ENCODE peak calls at places on chromosomes 2 and 18, in ten cellular contexts. One of them, this sample, is unnamed.

GRCh38 chr18:58263055-58263732 is 219.2 kb downstream of the NEDD4L start:
- DNase-seq in adipocyte: no peak
- DNase-seq in WTC11: no peak
- DNase-seq in naive B cell: no peak
- DNase-seq in amniotic stem cell: no peak
- DNase-seq in kidney epithelial cell: no peak
- DNase-seq in cerebellar nuclear complex: no peak
- DNase-seq in A549: peak; percentile 37
- DNase-seq in nephron progenitor cell: no peak
- DNase-seq in effector memory CD8-positive, alpha-beta T cell: no peak
- DNase-seq in this sample: no peak

GRCh38 chr2:216172493-216172892 is 63.3 kb downstream of the XRCC5 start:
- DNase-seq in cerebellar nuclear complex: no peak
- DNase-seq in adipocyte: no peak
- DNase-seq in effector memory CD8-positive, alpha-beta T cell: no peak
- DNase-seq in A549: no peak
- DNase-seq in WTC11: no peak
- DNase-seq in naive B cell: no peak
- DNase-seq in kidney epithelial cell: no peak
- DNase-seq in nephron progenitor cell: no peak
- DNase-seq in amniotic stem cell: no peak
- DNase-seq in this sample: no peak

GRCh38 chr2:239339726-239340654 is 60.8 kb downstream of the HDAC4 start:
- DNase-seq in effector memory CD8-positive, alpha-beta T cell: peak; percentile 15
- DNase-seq in adipocyte: no peak
- DNase-seq in amniotic stem cell: no peak
- DNase-seq in cerebellar nuclear complex: no peak
- DNase-seq in WTC11: no peak
- DNase-seq in A549: no peak
- DNase-seq in nephron progenitor cell: no peak
- DNase-seq in naive B cell: no peak
- DNase-seq in kidney epithelial cell: no peak
- DNase-seq in this sample: no peak

GRCh38 chr2:173427887-173428683 is 73.4 kb downstream of the CDCA7 start:
- DNase-seq in A549: no peak
- DNase-seq in nephron progenitor cell: no peak
- DNase-seq in effector memory CD8-positive, alpha-beta T cell: no peak
- DNase-seq in naive B cell: no peak
- DNase-seq in amniotic stem cell: no peak
- DNase-seq in WTC11: no peak
- DNase-seq in kidney epithelial cell: peak; percentile 21
- DNase-seq in cerebellar nuclear complex: no peak
- DNase-seq in adipocyte: peak; percentile 52
- DNase-seq in this sample: no peak

GRCh38 chr18:44681039-44681595 is 429 bp downstream of the SETBP1 start:
- DNase-seq in cerebellar nuclear complex: no peak
- DNase-seq in A549: no peak
- DNase-seq in nephron progenitor cell: no peak
- DNase-seq in naive B cell: no peak
- DNase-seq in amniotic stem cell: no peak
- DNase-seq in effector memory CD8-positive, alpha-beta T cell: no peak
- DNase-seq in kidney epithelial cell: no peak
- DNase-seq in adipocyte: peak; percentile 66
- DNase-seq in WTC11: no peak
- DNase-seq in this sample: no peak

GRCh38 chr2:15206419-15206818 is 354.7 kb downstream of the NBAS start:
- DNase-seq in kidney epithelial cell: no peak
- DNase-seq in naive B cell: no peak
- DNase-seq in nephron progenitor cell: no peak
- DNase-seq in WTC11: no peak
- DNase-seq in adipocyte: no peak
- DNase-seq in cerebellar nuclear complex: no peak
- DNase-seq in amniotic stem cell: no peak
- DNase-seq in A549: no peak
- DNase-seq in effector memory CD8-positive, alpha-beta T cell: no peak
- DNase-seq in this sample: no peak

GRCh38 chr2:181937473-181937872 is 45.9 kb downstream of the ITPRID2 start:
- DNase-seq in effector memory CD8-positive, alpha-beta T cell: no peak
- DNase-seq in kidney epithelial cell: no peak
- DNase-seq in adipocyte: peak; percentile 63
- DNase-seq in cerebellar nuclear complex: no peak
- DNase-seq in WTC11: no peak
- DNase-seq in amniotic stem cell: no peak
- DNase-seq in A549: no peak
- DNase-seq in nephron progenitor cell: no peak
- DNase-seq in naive B cell: no peak
- DNase-seq in this sample: no peak

GRCh38 chr18:57748770-57749603 is 54.1 kb downstream of the ATP8B1 start:
- DNase-seq in effector memory CD8-positive, alpha-beta T cell: no peak
- DNase-seq in naive B cell: peak; percentile 4
- DNase-seq in amniotic stem cell: no peak
- DNase-seq in WTC11: no peak
- DNase-seq in A549: peak; percentile 61
- DNase-seq in kidney epithelial cell: peak; percentile 35
- DNase-seq in nephron progenitor cell: no peak
- DNase-seq in adipocyte: peak; percentile 63
- DNase-seq in cerebellar nuclear complex: no peak
- DNase-seq in this sample: no peak

GRCh38 chr2:9811679-9812511 is 31.4 kb upstream of the TAF1B start:
- DNase-seq in kidney epithelial cell: no peak
- DNase-seq in effector memory CD8-positive, alpha-beta T cell: no peak
- DNase-seq in WTC11: no peak
- DNase-seq in A549: no peak
- DNase-seq in cerebellar nuclear complex: no peak
- DNase-seq in nephron progenitor cell: no peak
- DNase-seq in naive B cell: no peak
- DNase-seq in amniotic stem cell: no peak
- DNase-seq in adipocyte: no peak
- DNase-seq in this sample: no peak

GRCh38 chr2:110858135-110858737 is 125.9 kb downstream of the ACOXL start:
- DNase-seq in A549: no peak
- DNase-seq in kidney epithelial cell: no peak
- DNase-seq in amniotic stem cell: no peak
- DNase-seq in cerebellar nuclear complex: no peak
- DNase-seq in adipocyte: no peak
- DNase-seq in effector memory CD8-positive, alpha-beta T cell: peak; percentile 70
- DNase-seq in WTC11: no peak
- DNase-seq in naive B cell: peak; percentile 40
- DNase-seq in nephron progenitor cell: no peak
- DNase-seq in this sample: no peak

GRCh38 chr18:11025270-11025669 is 124.1 kb downstream of the PIEZO2 start:
- DNase-seq in cerebellar nuclear complex: no peak
- DNase-seq in A549: no peak
- DNase-seq in nephron progenitor cell: no peak
- DNase-seq in adipocyte: no peak
- DNase-seq in naive B cell: no peak
- DNase-seq in WTC11: no peak
- DNase-seq in amniotic stem cell: no peak
- DNase-seq in kidney epithelial cell: no peak
- DNase-seq in effector memory CD8-positive, alpha-beta T cell: no peak
- DNase-seq in this sample: no peak

GRCh38 chr2:105888625-105889024 is 143.9 kb downstream of the NCK2 start:
- DNase-seq in WTC11: no peak
- DNase-seq in A549: peak; percentile 29
- DNase-seq in amniotic stem cell: no peak
- DNase-seq in cerebellar nuclear complex: no peak
- DNase-seq in nephron progenitor cell: no peak
- DNase-seq in kidney epithelial cell: no peak
- DNase-seq in naive B cell: no peak
- DNase-seq in adipocyte: no peak
- DNase-seq in effector memory CD8-positive, alpha-beta T cell: peak; percentile 20
- DNase-seq in this sample: peak; percentile 15

This sample was measured in HEK293T.